ENCODE peak calls at places on chromosomes 5 and 9, in six cellular contexts. R, K, Z, I, E and V are unnamed samples.

GRCh38 chr5:61866930-61867329 is 439.1 kb upstream of the KIF2A start:
- DNase-seq in R (peak), E (no peak), I (peak), Z (no peak), K (no peak), V (no peak)

GRCh38 chr5:161414896-161415295 is 131.6 kb downstream of the GABRB2 start:
- DNase-seq in Z (no peak), I (no peak), R (no peak), K (no peak), E (no peak), V (no peak)

GRCh38 chr5:133735346-133735745 is 123.0 kb upstream of the FSTL4 start:
- DNase-seq in K (no peak), I (no peak), Z (no peak), R (no peak), E (peak), V (peak)

GRCh38 chr9:134707031-134707680 is 65.6 kb downstream of the COL5A1 start:
- DNase-seq in E (peak), I (no peak), K (no peak), R (no peak), Z (no peak), V (peak)

GRCh38 chr9:129175825-129176633 is 2.0 kb downstream of the IER5L start:
- DNase-seq in E (peak), K (no peak), I (peak), Z (peak), R (peak), V (peak)

GRCh38 chr5:96963267-96963666 is 27.4 kb downstream of the LNPEP start:
- DNase-seq in E (no peak), I (peak), K (no peak), Z (no peak), R (no peak), V (peak)

GRCh38 chr5:149060325-149060724 is 2.5 kb downstream of the SH3TC2 start:
- DNase-seq in R (no peak), E (peak), I (peak), Z (no peak), K (no peak), V (peak)

GRCh38 chr5:38118080-38118479 is 140.3 kb upstream of the EGFLAM start:
- DNase-seq in I (no peak), E (no peak), R (no peak), Z (no peak), K (no peak), V (no peak)

GRCh38 chr9:134556531-134557068 is 85.0 kb upstream of the COL5A1 start:
- DNase-seq in E (no peak), Z (no peak), R (no peak), I (no peak), K (no peak), V (no peak)

GRCh38 chr5:112216140-112216539 is 202.9 kb downstream of the EPB41L4A start:
- DNase-seq in Z (no peak), K (no peak), R (no peak), I (no peak), E (no peak), V (no peak)

GRCh38 chr5:14174235-14174636 is 31.1 kb downstream of the TRIO start:
- DNase-seq in Z (peak), I (no peak), K (no peak), R (no peak), E (no peak), V (peak)

GRCh38 chr9:91273853-91274552 is 87.7 kb downstream of the AUH start:
- DNase-seq in R (no peak), E (peak), K (no peak), Z (no peak), I (no peak), V (peak)

GRCh38 chr5:109335114-109335513 is 74.7 kb downstream of the PJA2 start:
- DNase-seq in I (no peak), R (no peak), E (no peak), K (no peak), Z (no peak), V (no peak)

GRCh38 chr9:21672762-21673161 is 129.7 kb upstream of the MTAP start:
- DNase-seq in E (no peak), R (no peak), I (no peak), K (no peak), Z (no peak), V (no peak)

GRCh38 chr5:110512266-110512665 is 214.2 kb downstream of the TMEM232 start:
- DNase-seq in E (no peak), K (no peak), R (no peak), I (no peak), Z (no peak), V (no peak)

GRCh38 chr9:26669641-26670040 is 223.0 kb downstream of the CAAP1 start:
- DNase-seq in I (no peak), E (no peak), K (no peak), R (no peak), Z (no peak), V (no peak)

GRCh38 chr9:26667882-26668281 is 224.7 kb downstream of the CAAP1 start:
- DNase-seq in K (no peak), R (no peak), Z (no peak), E (no peak), I (no peak), V (no peak)

GRCh38 chr9:26670052-26670640 is 222.5 kb downstream of the CAAP1 start:
- DNase-seq in I (no peak), R (no peak), K (no peak), E (no peak), Z (no peak), V (no peak)

GRCh38 chr9:26665676-26666075 is 226.9 kb downstream of the CAAP1 start:
- DNase-seq in E (no peak), K (no peak), Z (no peak), R (no peak), I (no peak), V (no peak)
- TF ChIP-seq JUN in E (no peak), K (no peak), Z (no peak), R (no peak), I (no peak), V (no peak)

GRCh38 chr5:58412932-58413331 is 47.0 kb downstream of the PLK2 start:
- DNase-seq in Z (no peak), R (no peak), K (no peak), I (no peak), E (no peak), V (no peak)
- TF ChIP-seq JUN in Z (no peak), R (no peak), K (no peak), I (no peak), E (no peak), V (no peak)

DNA sequence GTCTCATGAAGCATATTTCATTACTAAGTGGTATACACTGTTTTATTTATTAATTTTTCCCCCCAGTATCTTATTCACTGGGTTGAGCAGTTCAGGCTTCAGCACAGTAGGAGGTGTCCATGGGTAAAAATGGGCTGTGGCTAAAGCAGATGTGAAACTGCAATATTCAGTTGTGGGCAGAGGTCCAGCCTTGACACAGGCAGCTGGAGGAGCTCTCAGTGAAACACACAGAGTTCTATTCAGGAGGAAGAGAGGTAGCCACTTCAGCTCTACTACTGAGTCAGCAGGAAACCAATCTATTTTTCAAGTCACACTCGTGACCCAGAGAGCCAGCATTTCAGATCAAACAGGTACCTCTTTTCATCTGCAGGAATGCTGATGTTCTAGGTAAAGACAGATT is 418.3 kb downstream of the CDH10 start:
- DNase-seq in E (no peak), I (no peak), R (no peak), K (no peak), Z (no peak), V (no peak)
- TF ChIP-seq JUN in E (no peak), I (no peak), R (no peak), K (no peak), Z (no peak), V (no peak)

GRCh38 chr9:97954550-97954989 is 16.6 kb upstream of the HEMGN start:
- DNase-seq in R (peak), K (peak), Z (peak), I (peak), E (peak), V (peak)
- TF ChIP-seq JUN in R (no peak), K (no peak), Z (no peak), I (no peak), E (no peak), V (no peak)

DNA sequence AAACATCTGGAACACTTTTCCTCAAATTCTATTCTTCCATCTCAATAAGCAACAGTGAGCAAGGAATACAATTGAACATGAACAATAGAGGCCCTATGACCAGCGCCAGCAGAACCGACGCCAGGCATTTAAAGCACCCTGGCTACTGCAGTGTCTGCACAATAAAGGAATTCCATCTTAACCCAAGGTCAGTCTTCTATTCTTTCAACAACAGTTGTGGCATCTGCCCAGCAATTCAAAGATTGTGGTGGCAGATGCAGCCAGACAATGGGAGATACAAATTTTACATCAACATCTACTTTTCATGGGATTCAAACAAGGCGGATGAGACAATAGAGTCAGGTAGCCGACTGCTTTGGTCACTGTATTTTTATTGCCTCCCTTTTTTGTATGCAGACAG is 65.9 kb downstream of the ELL2 start:
- DNase-seq in E (no peak), R (no peak), K (peak), Z (peak), I (no peak), V (peak)
- TF ChIP-seq JUN in E (no peak), R (no peak), K (no peak), Z (no peak), I (no peak), V (no peak)

GRCh38 chr5:68515514-68515913 is 300.0 kb downstream of the PIK3R1 start:
- DNase-seq in R (no peak), I (no peak), E (no peak), Z (no peak), K (no peak), V (no peak)
- TF ChIP-seq JUN in R (no peak), I (no peak), E (no peak), Z (no peak), K (no peak), V (no peak)